ENCODE peak calls at places on chromosome 20, in seven cellular contexts. One of them, this sample, is unnamed.

GRCh38 chr20:44023515-44024371 is 109.1 kb downstream of the TOX2 start:
- DNase-seq in left ventricle myocardium inferior: no peak
- DNase-seq in fibroblast of lung: no peak
- DNase-seq in epithelial cell of esophagus: no peak
- DNase-seq in IMR-90: no peak
- DNase-seq in GM23338: no peak
- DNase-seq in cardiac muscle cell: no peak
- DNase-seq in this sample: no peak

GRCh38 chr20:1456300-1456699 is 10.3 kb downstream of the NSFL1C start:
- DNase-seq in left ventricle myocardium inferior: no peak
- DNase-seq in fibroblast of lung: peak
- DNase-seq in epithelial cell of esophagus: no peak
- DNase-seq in IMR-90: peak
- DNase-seq in GM23338: no peak
- DNase-seq in cardiac muscle cell: no peak
- DNase-seq in this sample: no peak

GRCh38 chr20:10642859-10643559 is 30.8 kb downstream of the JAG1 start:
- DNase-seq in left ventricle myocardium inferior: no peak
- DNase-seq in fibroblast of lung: peak
- DNase-seq in epithelial cell of esophagus: no peak
- DNase-seq in IMR-90: no peak
- DNase-seq in GM23338: no peak
- DNase-seq in cardiac muscle cell: no peak
- DNase-seq in this sample: no peak

GRCh38 chr20:40262219-40262618 is 426.8 kb downstream of the MAFB start:
- DNase-seq in left ventricle myocardium inferior: no peak
- DNase-seq in fibroblast of lung: no peak
- DNase-seq in epithelial cell of esophagus: no peak
- DNase-seq in IMR-90: no peak
- DNase-seq in GM23338: no peak
- DNase-seq in cardiac muscle cell: no peak
- DNase-seq in this sample: no peak

GRCh38 chr20:11338506-11339306 is 579.0 kb upstream of the BTBD3 start:
- DNase-seq in left ventricle myocardium inferior: no peak
- DNase-seq in fibroblast of lung: peak
- DNase-seq in epithelial cell of esophagus: peak
- DNase-seq in IMR-90: peak
- DNase-seq in GM23338: no peak
- DNase-seq in cardiac muscle cell: no peak
- DNase-seq in this sample: no peak

GRCh38 chr20:46550441-46550840 is at the start of gene OCSTAMP:
- DNase-seq in left ventricle myocardium inferior: no peak
- DNase-seq in fibroblast of lung: no peak
- DNase-seq in epithelial cell of esophagus: no peak
- DNase-seq in IMR-90: no peak
- DNase-seq in GM23338: no peak
- DNase-seq in cardiac muscle cell: no peak
- DNase-seq in this sample: no peak

GRCh38 chr20:25139061-25139705 is 56.3 kb upstream of the ENTPD6 start:
- DNase-seq in left ventricle myocardium inferior: no peak
- DNase-seq in fibroblast of lung: no peak
- DNase-seq in epithelial cell of esophagus: peak
- DNase-seq in IMR-90: no peak
- DNase-seq in GM23338: peak
- DNase-seq in cardiac muscle cell: peak
- DNase-seq in this sample: no peak

GRCh38 chr20:14992071-14992654 is 654.8 kb upstream of the FLRT3 start:
- DNase-seq in left ventricle myocardium inferior: no peak
- DNase-seq in fibroblast of lung: peak
- DNase-seq in epithelial cell of esophagus: peak
- DNase-seq in IMR-90: no peak
- DNase-seq in GM23338: no peak
- DNase-seq in cardiac muscle cell: no peak
- DNase-seq in this sample: no peak

GRCh38 chr20:25738198-25738597 is 41.5 kb upstream of the ZNF337 start:
- DNase-seq in left ventricle myocardium inferior: no peak
- DNase-seq in fibroblast of lung: peak
- DNase-seq in epithelial cell of esophagus: peak
- DNase-seq in IMR-90: peak
- DNase-seq in GM23338: no peak
- DNase-seq in cardiac muscle cell: no peak
- DNase-seq in this sample: no peak

GRCh38 chr20:19968488-19969073 is 48.6 kb upstream of the NAA20 start:
- DNase-seq in left ventricle myocardium inferior: no peak
- DNase-seq in fibroblast of lung: no peak
- DNase-seq in epithelial cell of esophagus: no peak
- DNase-seq in IMR-90: no peak
- DNase-seq in GM23338: no peak
- DNase-seq in cardiac muscle cell: no peak
- DNase-seq in this sample: no peak

GRCh38 chr20:5172167-5172586 is 45.4 kb downstream of the CDS2 start:
- DNase-seq in left ventricle myocardium inferior: no peak
- DNase-seq in fibroblast of lung: no peak
- DNase-seq in epithelial cell of esophagus: no peak
- DNase-seq in IMR-90: no peak
- DNase-seq in GM23338: no peak
- DNase-seq in cardiac muscle cell: no peak
- DNase-seq in this sample: no peak

GRCh38 chr20:14116037-14116436 is 120.7 kb downstream of the MACROD2 start:
- DNase-seq in left ventricle myocardium inferior: no peak
- DNase-seq in fibroblast of lung: no peak
- DNase-seq in epithelial cell of esophagus: no peak
- DNase-seq in IMR-90: no peak
- DNase-seq in GM23338: no peak
- DNase-seq in cardiac muscle cell: no peak
- DNase-seq in this sample: no peak

GRCh38 chr20:1871807-1872455 is 23.3 kb upstream of the SIRPA start:
- DNase-seq in left ventricle myocardium inferior: no peak
- DNase-seq in fibroblast of lung: no peak
- DNase-seq in epithelial cell of esophagus: peak
- DNase-seq in IMR-90: no peak
- DNase-seq in GM23338: no peak
- DNase-seq in cardiac muscle cell: no peak
- DNase-seq in this sample: no peak

GRCh38 chr20:4637081-4637797 is 84.5 kb upstream of the PRND start:
- DNase-seq in left ventricle myocardium inferior: no peak
- DNase-seq in fibroblast of lung: peak
- DNase-seq in epithelial cell of esophagus: peak
- DNase-seq in IMR-90: peak
- DNase-seq in GM23338: no peak
- DNase-seq in cardiac muscle cell: no peak
- DNase-seq in this sample: no peak

GRCh38 chr20:60095456-60095855 is 137.2 kb downstream of the CDH26 start:
- DNase-seq in left ventricle myocardium inferior: no peak
- DNase-seq in fibroblast of lung: no peak
- DNase-seq in epithelial cell of esophagus: no peak
- DNase-seq in IMR-90: no peak
- DNase-seq in GM23338: no peak
- DNase-seq in cardiac muscle cell: no peak
- DNase-seq in this sample: no peak

GRCh38 chr20:54573838-54574237 is 98.4 kb downstream of the DOK5 start:
- DNase-seq in left ventricle myocardium inferior: no peak
- DNase-seq in fibroblast of lung: no peak
- DNase-seq in epithelial cell of esophagus: no peak
- DNase-seq in IMR-90: no peak
- DNase-seq in GM23338: no peak
- DNase-seq in cardiac muscle cell: no peak
- DNase-seq in this sample: no peak

GRCh38 chr20:50980851-50981713 is 22.5 kb downstream of the MOCS3 start:
- DNase-seq in left ventricle myocardium inferior: no peak
- DNase-seq in fibroblast of lung: peak
- DNase-seq in epithelial cell of esophagus: peak
- DNase-seq in IMR-90: peak
- DNase-seq in GM23338: peak
- DNase-seq in cardiac muscle cell: peak
- DNase-seq in this sample: no peak

GRCh38 chr20:50977066-50978045 is 18.7 kb downstream of the MOCS3 start:
- DNase-seq in left ventricle myocardium inferior: no peak
- DNase-seq in fibroblast of lung: no peak
- DNase-seq in epithelial cell of esophagus: no peak
- DNase-seq in IMR-90: no peak
- DNase-seq in GM23338: no peak
- DNase-seq in cardiac muscle cell: peak
- DNase-seq in this sample: no peak

GRCh38 chr20:50980071-50980681 is 21.6 kb downstream of the MOCS3 start:
- DNase-seq in left ventricle myocardium inferior: no peak
- DNase-seq in fibroblast of lung: peak
- DNase-seq in epithelial cell of esophagus: peak
- DNase-seq in IMR-90: peak
- DNase-seq in GM23338: no peak
- DNase-seq in cardiac muscle cell: no peak
- DNase-seq in this sample: peak

GRCh38 chr20:50982372-50982771 is 23.8 kb downstream of the MOCS3 start:
- DNase-seq in left ventricle myocardium inferior: no peak
- DNase-seq in fibroblast of lung: peak
- DNase-seq in epithelial cell of esophagus: peak
- DNase-seq in IMR-90: peak
- DNase-seq in GM23338: no peak
- DNase-seq in cardiac muscle cell: no peak
- DNase-seq in this sample: no peak

DNA sequence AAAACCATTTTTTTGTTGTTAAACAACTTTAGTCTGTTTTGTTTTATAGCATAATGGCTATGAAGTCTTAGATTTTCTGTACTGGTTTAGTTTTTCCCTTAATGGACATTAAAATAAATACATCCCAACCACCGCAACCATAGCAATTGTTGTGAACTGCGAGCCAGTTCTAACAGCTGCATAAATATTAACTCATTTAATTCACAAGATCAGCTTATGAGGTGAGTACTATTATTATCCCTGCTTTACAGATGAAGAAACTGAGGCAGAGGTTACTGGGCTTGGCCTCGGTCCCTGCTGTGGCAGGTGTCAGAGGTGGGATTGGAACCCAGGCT is 23.1 kb downstream of the MOCS3 start:
- DNase-seq in left ventricle myocardium inferior: no peak
- DNase-seq in fibroblast of lung: no peak
- DNase-seq in epithelial cell of esophagus: no peak
- DNase-seq in IMR-90: no peak
- DNase-seq in GM23338: no peak
- DNase-seq in cardiac muscle cell: no peak
- DNase-seq in this sample: no peak
- H3K4me3 ChIP-seq in left ventricle myocardium inferior: no peak
- H3K4me3 ChIP-seq in fibroblast of lung: no peak
- H3K4me3 ChIP-seq in epithelial cell of esophagus: no peak
- H3K4me3 ChIP-seq in IMR-90: no peak
- H3K4me3 ChIP-seq in GM23338: no peak
- H3K4me3 ChIP-seq in cardiac muscle cell: no peak
- H3K4me3 ChIP-seq in this sample: no peak

GRCh38 chr20:22472386-22472785 is 112.0 kb downstream of the FOXA2 start:
- DNase-seq in left ventricle myocardium inferior: no peak
- DNase-seq in fibroblast of lung: no peak
- DNase-seq in epithelial cell of esophagus: no peak
- DNase-seq in IMR-90: no peak
- DNase-seq in GM23338: peak
- DNase-seq in cardiac muscle cell: no peak
- DNase-seq in this sample: no peak
- TF ChIP-seq CTCF in left ventricle myocardium inferior: no peak
- TF ChIP-seq CTCF in fibroblast of lung: no peak
- TF ChIP-seq CTCF in epithelial cell of esophagus: no peak
- TF ChIP-seq CTCF in IMR-90: no peak
- TF ChIP-seq CTCF in GM23338: peak
- TF ChIP-seq CTCF in cardiac muscle cell: no peak
- TF ChIP-seq CTCF in this sample: no peak

GRCh38 chr20:53463101-53463972 is 130.3 kb downstream of the ZNF217 start:
- DNase-seq in left ventricle myocardium inferior: no peak
- DNase-seq in fibroblast of lung: no peak
- DNase-seq in epithelial cell of esophagus: peak
- DNase-seq in IMR-90: no peak
- DNase-seq in GM23338: no peak
- DNase-seq in cardiac muscle cell: no peak
- DNase-seq in this sample: no peak

GRCh38 chr20:53466279-53466678 is 127.4 kb downstream of the ZNF217 start:
- DNase-seq in left ventricle myocardium inferior: no peak
- DNase-seq in fibroblast of lung: no peak
- DNase-seq in epithelial cell of esophagus: no peak
- DNase-seq in IMR-90: no peak
- DNase-seq in GM23338: no peak
- DNase-seq in cardiac muscle cell: no peak
- DNase-seq in this sample: no peak

GRCh38 chr20:53468583-53468982 is 125.1 kb downstream of the ZNF217 start:
- DNase-seq in left ventricle myocardium inferior: no peak
- DNase-seq in fibroblast of lung: no peak
- DNase-seq in epithelial cell of esophagus: no peak
- DNase-seq in IMR-90: no peak
- DNase-seq in GM23338: no peak
- DNase-seq in cardiac muscle cell: no peak
- DNase-seq in this sample: no peak
- H3K4me3 ChIP-seq in left ventricle myocardium inferior: no peak
- H3K4me3 ChIP-seq in fibroblast of lung: no peak
- H3K4me3 ChIP-seq in epithelial cell of esophagus: no peak
- H3K4me3 ChIP-seq in IMR-90: no peak
- H3K4me3 ChIP-seq in GM23338: no peak
- H3K4me3 ChIP-seq in cardiac muscle cell: no peak
- H3K4me3 ChIP-seq in this sample: no peak

GRCh38 chr20:63452341-63453028 is 20.0 kb downstream of the KCNQ2 start:
- DNase-seq in left ventricle myocardium inferior: no peak
- DNase-seq in fibroblast of lung: no peak
- DNase-seq in epithelial cell of esophagus: no peak
- DNase-seq in IMR-90: no peak
- DNase-seq in GM23338: no peak
- DNase-seq in cardiac muscle cell: no peak
- DNase-seq in this sample: no peak

GRCh38 chr20:63455568-63455859 is 16.9 kb downstream of the KCNQ2 start:
- DNase-seq in left ventricle myocardium inferior: no peak
- DNase-seq in fibroblast of lung: no peak
- DNase-seq in epithelial cell of esophagus: no peak
- DNase-seq in IMR-90: no peak
- DNase-seq in GM23338: no peak
- DNase-seq in cardiac muscle cell: no peak
- DNase-seq in this sample: no peak

GRCh38 chr20:63451821-63452220 is 20.6 kb downstream of the KCNQ2 start:
- DNase-seq in left ventricle myocardium inferior: no peak
- DNase-seq in fibroblast of lung: no peak
- DNase-seq in epithelial cell of esophagus: no peak
- DNase-seq in IMR-90: no peak
- DNase-seq in GM23338: no peak
- DNase-seq in cardiac muscle cell: no peak
- DNase-seq in this sample: no peak

GRCh38 chr20:63454729-63455567 is 17.5 kb downstream of the KCNQ2 start:
- DNase-seq in left ventricle myocardium inferior: no peak
- DNase-seq in fibroblast of lung: no peak
- DNase-seq in epithelial cell of esophagus: no peak
- DNase-seq in IMR-90: no peak
- DNase-seq in GM23338: no peak
- DNase-seq in cardiac muscle cell: no peak
- DNase-seq in this sample: no peak

DNA sequence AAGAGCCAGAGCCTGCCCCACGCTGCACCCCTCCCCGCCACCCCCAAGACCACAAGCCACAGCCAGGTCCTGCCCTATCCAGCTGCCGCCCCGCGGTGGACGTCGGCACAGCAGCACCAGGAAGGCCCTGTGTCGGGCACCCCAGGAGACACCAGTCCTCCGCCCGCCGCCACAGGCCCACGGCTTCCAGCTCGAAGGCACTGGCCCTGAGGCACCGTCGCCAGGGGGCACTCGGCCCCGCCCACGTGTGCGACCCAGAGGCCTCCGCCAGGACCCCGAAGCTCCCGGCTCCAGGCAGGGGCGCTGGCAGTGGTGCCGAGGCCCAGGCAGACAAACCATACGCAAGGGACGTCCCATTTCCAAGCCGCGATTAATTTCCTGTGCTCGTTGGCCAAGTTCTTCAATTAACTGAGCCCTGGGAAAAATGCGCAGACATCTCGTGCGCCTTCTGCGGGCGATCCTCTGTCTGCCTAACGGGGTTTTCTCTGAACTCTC is 19.4 kb downstream of the KCNQ2 start:
- DNase-seq in left ventricle myocardium inferior: no peak
- DNase-seq in fibroblast of lung: no peak
- DNase-seq in epithelial cell of esophagus: no peak
- DNase-seq in IMR-90: no peak
- DNase-seq in GM23338: peak
- DNase-seq in cardiac muscle cell: no peak
- DNase-seq in this sample: no peak
- TF ChIP-seq CTCF in left ventricle myocardium inferior: peak
- TF ChIP-seq CTCF in fibroblast of lung: no peak
- TF ChIP-seq CTCF in epithelial cell of esophagus: no peak
- TF ChIP-seq CTCF in IMR-90: no peak
- TF ChIP-seq CTCF in GM23338: no peak
- TF ChIP-seq CTCF in cardiac muscle cell: peak
- TF ChIP-seq CTCF in this sample: no peak

This sample was measured in kidney epithelial cell.